ENCODE peak calls at places on chromosomes 16 and 17, in nine cellular contexts. N is BE2C; R is upper lobe of right lung; G is Panc1; T is HFFc6; A is nephron progenitor cell; F is nucleus accumbens; U is NCI-H774; B is CD4-positive, CD25-positive, alpha-beta regulatory T cell. S is an unnamed sample.

GRCh38 chr17:50931003-50931878 is 65.1 kb upstream of the TOB1 start:
- DNase-seq in B (peak), T (peak), A (peak), U (peak), N (peak), R (peak), G (no peak), F (peak), S (peak)

GRCh38 chr16:762049-762513 is 1.5 kb downstream of the MSLN start:
- DNase-seq in N (no peak), B (no peak), T (no peak), G (no peak), A (no peak), F (no peak), R (peak), U (no peak), S (no peak)

GRCh38 chr16:11383481-11384183 is 38.4 kb downstream of the RMI2 start:
- DNase-seq in F (no peak), U (no peak), N (no peak), R (peak), B (no peak), G (no peak), A (no peak), T (no peak), S (no peak)

GRCh38 chr16:80573700-80574120 is 32.9 kb downstream of the DYNLRB2 start:
- DNase-seq in R (no peak), U (no peak), B (no peak), T (no peak), N (no peak), F (no peak), A (no peak), G (no peak), S (peak)

GRCh38 chr16:4083347-4083870 is 32.8 kb downstream of the ADCY9 start:
- DNase-seq in R (no peak), T (no peak), G (no peak), B (no peak), N (no peak), U (no peak), F (no peak), A (no peak), S (no peak)

GRCh38 chr16:47008174-47008573 is 34.7 kb upstream of the DNAJA2 start:
- DNase-seq in B (no peak), T (no peak), A (no peak), F (no peak), N (no peak), R (no peak), G (no peak), U (no peak), S (no peak)

GRCh38 chr16:74607967-74608356 is 1.0 kb upstream of the GLG1 start:
- DNase-seq in B (no peak), T (peak), G (no peak), N (no peak), U (no peak), A (peak), F (no peak), R (peak), S (no peak)

GRCh38 chr16:31355701-31356100 is 725 bp downstream of the ITGAX start:
- DNase-seq in G (no peak), F (no peak), T (no peak), A (no peak), B (no peak), N (no peak), U (no peak), R (no peak), S (no peak)

GRCh38 chr17:4147751-4148310 is 4.8 kb downstream of the CYB5D2 start:
- DNase-seq in B (no peak), R (no peak), U (no peak), G (no peak), A (no peak), F (no peak), T (no peak), N (no peak), S (no peak)

GRCh38 chr17:70327723-70328122 is 158.4 kb downstream of the KCNJ2 start:
- DNase-seq in G (no peak), B (no peak), U (no peak), N (no peak), A (no peak), T (no peak), F (no peak), R (no peak), S (no peak)

GRCh38 chr16:56994311-56994710 is 5.0 kb downstream of the NLRC5 start:
- DNase-seq in U (no peak), R (no peak), T (no peak), N (no peak), G (no peak), F (no peak), A (no peak), B (no peak), S (no peak)

GRCh38 chr16:66935319-66936011 is at the start of gene CES2:
- DNase-seq in A (peak), T (peak), R (no peak), N (no peak), F (no peak), B (no peak), U (no peak), G (no peak), S (peak)

GRCh38 chr17:44559288-44560249 is 2.3 kb downstream of the FZD2 start:
- DNase-seq in R (no peak), G (no peak), B (no peak), F (no peak), T (no peak), A (no peak), U (no peak), N (no peak), S (peak)

GRCh38 chr17:8463089-8463488 is 27.4 kb downstream of the NDEL1 start:
- DNase-seq in G (no peak), N (no peak), T (peak), R (no peak), U (no peak), B (no peak), F (no peak), A (no peak), S (no peak)

GRCh38 chr17:74101527-74101926 is 102.0 kb upstream of the RPL38 start:
- DNase-seq in T (no peak), N (no peak), U (no peak), R (peak), A (no peak), B (no peak), F (no peak), G (no peak), S (no peak)

GRCh38 chr16:30941600-30942420 is 7.1 kb upstream of the ORAI3 start:
- DNase-seq in B (peak), U (peak), G (no peak), F (peak), T (peak), N (peak), A (peak), R (peak), S (peak)

GRCh38 chr16:72285728-72286127 is 113.8 kb upstream of the PMFBP1 start:
- DNase-seq in T (no peak), G (no peak), U (no peak), A (no peak), N (no peak), R (no peak), B (no peak), F (no peak), S (peak)

GRCh38 chr16:3716831-3717234 is 491 bp downstream of the TRAP1 start:
- DNase-seq in N (peak), U (peak), A (no peak), T (no peak), B (no peak), R (no peak), G (no peak), F (no peak), S (peak)

S was measured in retina.